ENCODE peak calls at places on chromosomes 11 and 22, in nine cellular contexts. O is PC-3, E is heart left ventricle, F is mesenchymal stem cell, B is fibroblast of lung, Z is right lobe of liver, G is aorta, R is GM23248, P is uterus. V is an unnamed sample. For H3K9me3 and H3K4me1, the result is how much of the 10 kb centered on the place peaks cover.

GRCh38 chr11:114180301-114181055 is 115.7 kb upstream of the NNMT start:
- DNase-seq in O (peak), E (peak), F (peak), B (no peak), Z (peak), G (peak), R (peak), P (no peak), V (peak)

GRCh38 chr11:77457340-77457739 is 16.6 kb downstream of the PAK1 start:
- DNase-seq in O (no peak), E (no peak), F (no peak), B (no peak), Z (no peak), G (no peak), R (no peak), P (no peak), V (no peak)

GRCh38 chr11:60691636-60692035 is 7.8 kb upstream of the MS4A8 start:
- DNase-seq in O (no peak), E (no peak), F (no peak), B (no peak), Z (no peak), G (no peak), R (no peak), P (no peak), V (no peak)

GRCh38 chr22:23289130-23289503 is 108.8 kb downstream of the BCR start:
- DNase-seq in O (no peak), E (no peak), F (no peak), B (no peak), Z (no peak), G (no peak), R (no peak), P (no peak), V (no peak)

GRCh38 chr11:69444381-69445130 is 36.9 kb upstream of the LINC01488 start:
- DNase-seq in O (peak), E (peak), F (peak), B (peak), Z (no peak), G (peak), R (peak), P (peak), V (peak)

GRCh38 chr11:13105237-13105844 is 96.2 kb downstream of the RASSF10 start:
- DNase-seq in O (no peak), E (peak), F (no peak), B (no peak), Z (no peak), G (no peak), R (no peak), P (no peak), V (no peak)

GRCh38 chr11:78818201-78818600 is 243.5 kb upstream of the NARS2 start:
- DNase-seq in O (no peak), E (no peak), F (no peak), B (no peak), Z (no peak), G (no peak), R (no peak), P (no peak), V (no peak)

GRCh38 chr11:70210516-70210915 is 7.4 kb downstream of the FADD start:
- DNase-seq in O (no peak), E (no peak), F (no peak), B (peak), Z (no peak), G (peak), R (peak), P (no peak), V (no peak)

GRCh38 chr11:113752932-113753331 is 20.6 kb downstream of the ZW10 start:
- DNase-seq in O (no peak), E (no peak), F (no peak), B (no peak), Z (no peak), G (no peak), R (no peak), P (no peak), V (no peak)

DNA sequence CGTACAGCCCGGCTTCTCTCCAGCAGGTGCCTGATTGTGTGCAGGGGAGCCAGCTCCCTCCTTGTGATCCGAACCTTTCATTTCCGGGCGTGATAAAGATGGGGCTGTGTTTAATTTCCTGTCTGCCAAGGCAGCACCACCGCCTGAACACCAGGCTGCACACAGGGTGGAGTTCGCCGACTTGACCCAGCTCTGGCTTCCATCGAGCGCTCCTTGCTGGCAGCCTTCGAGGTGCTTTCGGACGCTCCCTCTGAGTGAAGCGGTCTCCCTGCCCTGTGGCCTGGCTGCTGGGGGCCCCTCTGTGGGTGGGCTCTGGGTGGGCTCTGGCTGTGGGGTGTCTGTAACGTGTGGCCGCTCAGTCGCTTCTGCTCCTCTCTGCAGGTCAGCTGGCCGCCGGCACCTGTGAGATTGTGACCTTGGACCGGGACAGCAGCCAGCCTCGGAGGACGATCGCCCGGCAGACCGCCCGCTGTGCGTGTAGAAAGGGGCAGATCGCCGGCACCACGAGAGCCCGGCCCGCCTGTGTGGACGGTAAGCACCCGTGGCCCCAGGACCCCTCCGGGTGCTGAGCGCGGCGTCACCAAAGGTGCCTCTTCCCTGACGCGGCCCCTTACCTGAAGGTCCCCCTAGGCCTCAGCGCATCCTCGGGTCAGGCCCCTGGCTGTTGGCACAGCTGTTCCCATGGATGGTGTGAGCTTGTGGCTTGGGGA is 1181.3 kb downstream of the BRD1 start:
- DNase-seq in O (no peak), E (no peak), F (no peak), B (no peak), Z (no peak), G (no peak), R (no peak), P (no peak), V (no peak)
- H3K9me3 ChIP-seq in O (under half), E (under half), F (under half), B (under half), Z (under half), G (under half), R (under half), P (under half), V (under half)

GRCh38 chr22:19992921-19993355 is 23.7 kb downstream of the ARVCF start:
- DNase-seq in O (no peak), E (no peak), F (no peak), B (no peak), Z (no peak), G (peak), R (no peak), P (no peak), V (peak)

GRCh38 chr22:19996694-19997384 is 19.8 kb downstream of the ARVCF start:
- DNase-seq in O (no peak), E (no peak), F (no peak), B (no peak), Z (no peak), G (peak), R (no peak), P (no peak), V (peak)

GRCh38 chr22:19993926-19994325 is 22.7 kb downstream of the ARVCF start:
- DNase-seq in O (no peak), E (no peak), F (no peak), B (no peak), Z (no peak), G (peak), R (no peak), P (no peak), V (peak)

GRCh38 chr22:19995611-19996339 is 20.8 kb downstream of the ARVCF start:
- DNase-seq in O (no peak), E (no peak), F (no peak), B (peak), Z (no peak), G (peak), R (no peak), P (no peak), V (peak)

GRCh38 chr22:19994851-19995610 is 21.6 kb downstream of the ARVCF start:
- DNase-seq in O (no peak), E (no peak), F (no peak), B (peak), Z (no peak), G (peak), R (no peak), P (no peak), V (peak)
- H3K4me1 ChIP-seq in O (under half), E (under half), F (under half), B (under half), Z (under half), G (under half), R (under half), P (under half), V (under half)

DNA sequence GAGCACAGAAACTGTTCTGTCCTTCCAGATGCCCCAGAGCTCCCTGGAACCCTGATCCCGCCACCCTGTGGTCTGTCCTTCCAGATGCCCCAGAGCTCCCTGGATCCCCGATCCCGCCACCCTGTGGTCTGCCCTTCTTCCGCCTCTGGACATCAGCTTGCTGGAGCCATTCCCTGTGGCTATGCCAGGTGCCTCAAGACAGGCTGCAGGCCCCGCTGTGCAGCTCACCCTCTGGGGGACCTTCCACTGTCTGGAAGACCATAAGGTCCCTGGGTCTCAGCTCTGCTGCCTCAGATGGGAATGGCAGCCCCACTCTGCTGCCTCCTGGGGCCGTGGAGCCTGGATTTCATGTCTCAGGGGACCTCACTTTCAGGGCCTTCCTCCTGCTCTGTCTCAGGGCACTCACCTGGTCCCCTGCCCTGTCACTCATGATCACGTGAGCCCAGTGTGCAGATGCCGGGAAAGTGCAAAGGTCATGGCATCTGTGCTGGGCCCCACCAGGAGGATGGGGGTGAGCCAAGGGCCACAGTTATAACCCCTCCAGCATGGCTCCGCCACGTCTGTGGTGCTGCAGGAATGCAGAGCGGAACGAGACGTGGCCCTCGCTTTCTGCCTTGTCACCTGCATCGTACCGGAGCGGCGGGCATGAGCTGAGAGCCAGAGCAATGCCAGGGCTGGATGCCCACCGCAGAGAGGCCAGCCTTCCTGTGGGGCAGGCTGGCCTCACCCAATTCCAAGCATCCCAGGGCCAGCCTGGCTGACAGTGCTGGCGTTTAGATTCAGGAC is 1520.7 kb downstream of the BRD1 start:
- DNase-seq in O (no peak), E (no peak), F (no peak), B (no peak), Z (no peak), G (no peak), R (no peak), P (no peak), V (peak)
- H3K9me3 ChIP-seq in O (under half), E (under half), F (under half), B (under half), Z (under half), G (under half), R (under half), P (under half), V (under half)

DNA sequence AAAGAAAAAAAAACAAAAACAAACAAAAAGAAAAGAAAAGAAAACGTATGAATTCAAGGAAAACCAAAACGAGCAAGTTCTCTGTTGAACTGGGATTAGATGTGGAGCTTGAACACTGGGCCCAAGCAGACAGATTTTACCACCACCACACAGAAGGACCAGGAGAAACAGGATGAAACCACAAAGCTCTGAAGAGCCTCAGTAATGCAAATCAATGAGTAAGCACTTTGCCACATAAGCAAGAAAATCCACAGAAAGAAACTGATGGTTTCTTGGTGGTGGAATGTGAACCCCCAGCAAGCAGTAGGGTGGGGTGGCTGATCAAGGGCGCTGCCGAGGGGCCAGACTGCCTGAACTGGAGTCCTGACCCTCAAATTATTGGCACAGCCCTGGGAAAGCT is 50.9 kb upstream of the NFRKB start:
- DNase-seq in O (no peak), E (no peak), F (peak), B (peak), Z (no peak), G (no peak), R (peak), P (no peak), V (no peak)
- H3K4me1 ChIP-seq in O (under half), E (under half), F (under half), B (under half), Z (under half), G (under half), R (under half), P (under half), V (under half)

GRCh38 chr22:47288640-47289039 is 526.2 kb downstream of the TBC1D22A start:
- DNase-seq in O (no peak), E (no peak), F (no peak), B (no peak), Z (no peak), G (no peak), R (no peak), P (peak), V (no peak)
- H3K9me3 ChIP-seq in O (under half), E (under half), F (under half), B (under half), Z (under half), G (under half), R (under half), P (under half), V (under half)

GRCh38 chr22:19018256-19018655 is 82.2 kb upstream of the PRODH start:
- DNase-seq in O (no peak), E (no peak), F (no peak), B (no peak), Z (no peak), G (no peak), R (no peak), P (no peak), V (no peak)
- H3K4me1 ChIP-seq in O (under half), E (under half), F (under half), B (under half), Z (under half), G (under half), R (under half), P (under half), V (under half)

V was measured in kidney.